ENCODE peak calls at places on chromosomes 12 and 14, in six cellular contexts. N is endothelial cell of umbilical vein, P is transverse colon, Z is H1, R is stomach, S is Panc1. F is an unnamed sample. For H3K4me1, the result is how much of the 10 kb centered on the place peaks cover.

GRCh38 chr12:30613119-30613830 is 82.4 kb downstream of the IPO8 start:
- DNase-seq in S (no peak), Z (no peak), N (peak), R (no peak), P (no peak), F (no peak)

GRCh38 chr12:114692558-114693531 is 8.9 kb upstream of the TBX3 start:
- DNase-seq in P (no peak), Z (no peak), S (no peak), N (no peak), R (no peak), F (no peak)

GRCh38 chr14:28751467-28752058 is 15.0 kb upstream of the FOXG1 start:
- DNase-seq in Z (no peak), P (no peak), S (peak), N (peak), R (peak), F (no peak)

GRCh38 chr12:19369691-19370148 is 69.6 kb upstream of the AEBP2 start:
- DNase-seq in R (no peak), Z (no peak), N (no peak), S (no peak), P (no peak), F (no peak)

GRCh38 chr12:72072613-72073212 is 134.1 kb downstream of the TPH2 start:
- DNase-seq in N (no peak), Z (no peak), R (no peak), P (no peak), S (no peak), F (no peak)

GRCh38 chr14:64770751-64771150 is 66.5 kb downstream of the PLEKHG3 start:
- DNase-seq in Z (no peak), S (no peak), R (no peak), N (no peak), P (no peak), F (no peak)

GRCh38 chr14:38500125-38500524 is 244.2 kb upstream of the CLEC14A start:
- DNase-seq in S (no peak), N (no peak), Z (no peak), P (no peak), R (no peak), F (no peak)

GRCh38 chr12:14774074-14774943 is 29.0 kb downstream of the WBP11 start:
- DNase-seq in P (peak), S (peak), N (peak), Z (no peak), R (peak), F (peak)

GRCh38 chr14:77158175-77158908 is 16.8 kb upstream of the ZDHHC22 start:
- DNase-seq in P (no peak), R (no peak), Z (no peak), S (no peak), N (peak), F (no peak)

GRCh38 chr12:24821691-24822090 is 127.2 kb downstream of the BCAT1 start:
- DNase-seq in N (no peak), P (no peak), R (no peak), S (no peak), Z (no peak), F (no peak)

GRCh38 chr12:262113-262512 is 523 bp downstream of the SLC6A13 start:
- DNase-seq in Z (no peak), R (no peak), S (no peak), N (no peak), P (no peak), F (no peak)

GRCh38 chr14:37122288-37122687 is 50.1 kb downstream of the SLC25A21 start:
- DNase-seq in N (peak), Z (no peak), P (no peak), R (no peak), S (peak), F (no peak)

GRCh38 chr12:115335594-115335993 is 651.6 kb upstream of the TBX3 start:
- DNase-seq in R (no peak), S (no peak), Z (no peak), N (no peak), P (no peak), F (no peak)

GRCh38 chr14:104556256-104557021 is 23.1 kb upstream of the C14orf180 start:
- DNase-seq in Z (no peak), P (peak), R (no peak), N (no peak), S (no peak), F (no peak)

GRCh38 chr14:87901196-87901595 is 91.8 kb downstream of the GALC start:
- DNase-seq in P (no peak), R (no peak), Z (no peak), N (no peak), S (no peak), F (no peak)

GRCh38 chr12:121240484-121241202 is 30.7 kb downstream of the P2RX4 start:
- DNase-seq in R (peak), P (peak), N (no peak), Z (no peak), S (no peak), F (peak)

GRCh38 chr14:104887623-104888488 is 22.8 kb downstream of the CEP170B start:
- DNase-seq in N (no peak), P (no peak), Z (no peak), S (no peak), R (no peak), F (no peak)

GRCh38 chr12:62907067-62907466 is 27.9 kb downstream of the PPM1H start:
- DNase-seq in N (no peak), S (no peak), R (no peak), Z (no peak), P (no peak), F (peak)

GRCh38 chr12:13255792-13256704 is 59.5 kb downstream of the EMP1 start:
- DNase-seq in R (peak), Z (peak), P (peak), N (peak), S (peak), F (peak)

GRCh38 chr14:97776890-97777564 is 979.8 kb downstream of the VRK1 start:
- DNase-seq in P (no peak), R (no peak), N (no peak), Z (no peak), S (no peak), F (no peak)

GRCh38 chr14:101116065-101116464 is 212.5 kb upstream of the RTL1 start:
- DNase-seq in R (no peak), P (no peak), S (no peak), N (no peak), Z (no peak), F (peak)

GRCh38 chr12:92108651-92109050 is 37.0 kb downstream of the BTG1 start:
- DNase-seq in Z (no peak), N (no peak), P (no peak), S (no peak), R (no peak), F (no peak)

DNA sequence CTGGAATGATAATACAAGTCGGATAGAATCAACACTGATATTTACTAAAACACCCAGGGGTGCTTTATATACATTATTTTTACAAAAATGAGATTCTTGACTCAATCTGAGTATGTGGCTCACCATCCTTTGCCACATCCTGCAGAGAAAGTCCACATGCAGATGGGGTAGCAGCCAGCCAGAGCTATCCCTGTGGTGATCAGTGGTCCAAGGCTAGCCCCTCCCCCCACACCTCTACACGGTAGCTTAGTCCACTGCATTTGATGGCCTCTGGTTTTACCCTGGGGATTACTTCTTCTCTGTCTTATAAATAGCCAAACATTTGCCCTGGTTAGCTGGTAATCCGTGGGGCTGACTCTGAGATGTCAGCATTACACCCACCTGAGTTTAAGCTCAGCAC is 28.1 kb upstream of the TTC7B start:
- DNase-seq in R (no peak), Z (no peak), N (no peak), S (no peak), P (no peak), F (no peak)
- H3K4me1 ChIP-seq in R (under half), Z (under half), N (under half), S (under half), P (under half), F (under half)

DNA sequence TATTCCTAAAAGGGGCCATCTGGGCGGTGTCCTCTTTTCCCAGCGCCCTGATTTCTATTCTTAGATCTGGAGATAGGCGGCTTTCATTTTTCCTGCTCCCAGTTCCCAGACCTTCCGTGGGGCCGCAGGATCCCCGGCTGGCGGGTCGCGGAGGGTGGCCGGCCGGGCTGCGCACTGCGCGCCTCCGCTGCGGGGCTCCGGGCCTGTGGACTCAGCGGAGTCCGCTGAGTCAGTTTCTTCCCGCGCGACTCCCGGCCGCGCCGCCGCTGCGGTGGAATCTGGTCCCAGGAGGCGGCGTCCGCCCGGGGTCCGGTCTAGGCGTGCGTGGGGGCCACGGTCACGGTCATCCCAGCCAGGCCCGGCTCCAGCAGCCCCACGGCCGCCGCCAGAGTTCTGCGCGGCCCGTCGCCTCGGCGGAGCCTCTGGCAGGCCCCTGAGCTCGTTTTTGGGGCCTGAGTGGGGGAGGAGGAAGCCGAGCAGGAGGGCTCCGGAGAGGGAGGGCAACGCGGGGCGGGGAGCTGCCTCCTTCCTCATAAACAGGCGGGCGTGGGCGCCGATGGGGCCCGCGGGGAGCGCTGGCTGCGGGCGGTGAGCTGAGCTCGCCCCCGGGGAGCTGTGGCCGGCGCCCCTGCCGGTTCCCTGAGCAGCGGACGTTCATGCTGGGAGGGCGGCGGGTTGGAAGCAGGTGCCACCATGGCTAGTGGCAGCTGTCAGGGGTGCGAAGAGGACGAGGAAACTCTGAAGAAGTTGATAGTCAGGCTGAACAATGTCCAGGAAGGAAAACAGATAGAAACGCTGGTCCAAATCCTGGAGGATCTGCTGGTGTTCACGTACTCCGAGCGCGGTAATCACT is at the start of gene LRRK2:
- DNase-seq in P (peak), R (peak), Z (no peak), S (no peak), N (peak), F (peak)
- TF ChIP-seq POLR2AphosphoS5 in P (peak), R (peak), Z (no peak), S (no peak), N (no peak), F (peak)

GRCh38 chr12:123033392-123034021 is 53.0 kb downstream of the ARL6IP4 start:
- DNase-seq in P (no peak), Z (no peak), S (no peak), R (no peak), N (no peak), F (no peak)

GRCh38 chr12:123032736-123033391 is 52.4 kb downstream of the ARL6IP4 start:
- DNase-seq in N (no peak), P (no peak), R (no peak), S (no peak), Z (no peak), F (no peak)

GRCh38 chr12:123034865-123035264 is 54.4 kb downstream of the ARL6IP4 start:
- DNase-seq in S (peak), R (no peak), Z (no peak), P (no peak), N (no peak), F (no peak)

GRCh38 chr12:123035841-123036240 is 55.4 kb downstream of the ARL6IP4 start:
- DNase-seq in Z (no peak), S (no peak), R (no peak), P (no peak), N (no peak), F (no peak)

GRCh38 chr12:123034022-123034541 is 53.6 kb downstream of the ARL6IP4 start:
- DNase-seq in S (no peak), R (no peak), Z (no peak), P (no peak), N (no peak), F (no peak)
- H3K4me3 ChIP-seq in S (no peak), R (no peak), Z (no peak), P (no peak), N (no peak), F (no peak)

DNA sequence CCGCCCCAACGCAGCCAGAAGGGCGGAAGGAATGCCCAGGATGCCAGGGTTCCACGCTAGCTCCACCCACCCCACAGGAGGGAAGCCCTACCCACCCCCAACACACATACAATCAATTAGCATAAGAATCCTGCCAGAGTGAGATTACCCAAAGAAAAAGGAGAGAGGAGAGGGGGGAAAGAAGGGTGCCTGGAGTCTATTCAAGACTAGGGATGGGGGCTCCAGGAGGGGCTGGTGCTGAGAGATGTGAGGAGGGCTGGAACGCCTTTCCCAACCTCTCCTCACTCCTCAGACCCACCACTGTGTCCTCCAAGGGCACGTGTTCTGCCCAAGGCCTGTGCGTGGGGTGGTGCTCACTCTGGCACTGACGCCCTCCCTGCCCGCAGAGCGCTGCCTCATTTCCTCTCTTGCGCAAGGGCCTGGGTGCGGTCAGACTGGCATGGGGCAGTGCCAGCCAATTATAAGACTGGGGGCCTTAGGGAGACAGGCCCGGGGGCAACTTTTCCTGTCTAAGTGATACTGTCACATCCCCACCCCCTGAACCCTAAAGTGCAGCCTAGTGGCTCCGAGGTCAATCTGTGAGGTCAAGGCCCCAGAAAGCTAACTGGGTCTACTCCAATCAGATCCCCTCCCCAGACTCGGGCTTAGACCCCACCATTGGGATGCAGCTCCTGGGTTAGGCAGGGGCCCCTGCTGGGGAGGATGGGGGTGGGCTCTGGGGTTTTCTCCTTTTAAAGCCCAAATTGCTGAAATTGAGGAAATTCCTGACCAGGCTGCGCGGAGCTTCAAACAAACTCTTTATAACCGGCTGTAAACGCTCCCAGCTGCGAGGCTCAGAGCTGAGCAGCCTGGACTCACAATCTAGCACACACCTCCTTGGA is 10.2 kb upstream of the ITGB7 start:
- DNase-seq in R (peak), Z (no peak), N (no peak), P (peak), S (no peak), F (no peak)
- H3K4me1 ChIP-seq in R (half or more), Z (under half), N (half or more), P (under half), S (under half), F (half or more)

DNA sequence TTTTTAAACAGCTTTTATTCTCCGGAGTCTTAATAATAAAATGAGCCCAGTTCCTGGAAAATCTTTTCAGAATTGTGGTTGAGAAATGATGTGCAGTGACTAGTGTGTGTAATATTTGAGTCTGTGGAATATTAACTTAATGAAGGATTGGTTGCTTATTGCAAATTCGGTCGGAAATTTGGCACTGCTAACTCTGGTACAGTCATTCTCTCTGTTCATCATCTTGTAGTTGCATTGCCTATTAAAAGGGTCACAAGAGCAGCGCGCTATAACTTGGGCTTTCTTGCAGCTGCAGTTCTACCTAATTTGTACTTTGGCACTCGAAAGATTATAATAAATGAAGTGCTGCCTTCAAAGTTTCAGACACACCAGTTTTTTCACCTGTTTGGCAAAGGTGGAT is 146.0 kb downstream of the FLRT2 start:
- DNase-seq in P (no peak), S (no peak), R (no peak), Z (no peak), N (no peak), F (no peak)
- TF ChIP-seq POLR2AphosphoS5 in P (no peak), S (no peak), R (no peak), Z (no peak), N (no peak), F (no peak)

GRCh38 chr14:49584058-49584457 is 2.1 kb downstream of the RPS29 start:
- DNase-seq in N (no peak), R (no peak), S (no peak), P (no peak), Z (no peak), F (no peak)

GRCh38 chr14:49583629-49584028 is 2.6 kb downstream of the RPS29 start:
- DNase-seq in R (no peak), P (no peak), N (no peak), S (no peak), Z (no peak), F (no peak)

GRCh38 chr14:49585803-49586672 is at the start of gene RPS29:
- DNase-seq in P (peak), N (peak), S (peak), Z (peak), R (peak), F (peak)

GRCh38 chr14:49589387-49589786 is 3.2 kb upstream of the RPS29 start:
- DNase-seq in R (no peak), P (no peak), N (no peak), Z (no peak), S (no peak), F (no peak)

GRCh38 chr14:49586673-49587460 is 687 bp upstream of the RPS29 start:
- DNase-seq in Z (no peak), R (no peak), P (peak), N (peak), S (peak), F (no peak)
- H3K4me3 ChIP-seq in Z (no peak), R (peak), P (no peak), N (no peak), S (peak), F (peak)

DNA sequence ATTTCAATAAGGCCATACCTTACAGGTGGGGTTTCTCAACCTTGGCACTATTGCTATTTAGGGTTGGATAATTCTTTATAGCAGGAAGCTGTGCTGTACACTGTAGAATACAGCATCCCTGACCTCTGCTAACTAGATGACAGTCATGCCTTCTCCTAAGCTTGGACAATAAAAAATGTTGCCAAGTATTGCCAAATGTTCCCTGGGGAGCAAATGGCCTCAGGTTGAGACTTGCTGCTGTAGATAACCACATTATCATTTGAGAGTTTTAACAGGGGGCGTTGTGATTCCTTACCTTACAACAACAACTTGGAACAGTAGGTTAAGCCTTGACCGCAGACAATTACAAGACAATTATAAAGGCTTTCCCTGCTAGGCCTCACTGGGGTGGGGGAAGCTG is 1073.6 kb upstream of the TMEM132C start:
- DNase-seq in Z (no peak), R (no peak), N (no peak), S (no peak), P (no peak), F (no peak)
- H3K4me1 ChIP-seq in Z (under half), R (under half), N (under half), S (under half), P (under half), F (under half)